ENCODE peak calls at places on chromosomes 2 and 18, in ten cellular contexts. L is neuronal stem cell, C is neural progenitor cell, Y is GM23248, P is mammary epithelial cell, K is colonic mucosa, D is endothelial cell of umbilical vein, R is trophoblast cell, I is fibroblast of lung, W is H9. H is an unnamed sample.

GRCh38 chr2:162697111-162697510 is 141.5 kb downstream of the KCNH7 start:
- DNase-seq in I (no peak), P (no peak), W (no peak), K (no peak), C (no peak), D (no peak), L (no peak), R (no peak), Y (no peak), H (no peak)

GRCh38 chr18:10928971-10929373 is 220.4 kb downstream of the PIEZO2 start:
- DNase-seq in C (no peak), L (no peak), K (no peak), Y (peak; percentile 42), P (no peak), W (no peak), R (no peak), D (no peak), I (peak; percentile 91), H (peak; percentile 36)

GRCh38 chr2:26255735-26256384 is 11.1 kb downstream of the HADHB start:
- DNase-seq in P (no peak), W (no peak), Y (no peak), K (no peak), I (no peak), R (no peak), L (no peak), D (peak; percentile 26), C (no peak), H (no peak)

GRCh38 chr18:58645398-58645797 is 16.5 kb upstream of the ALPK2 start:
- DNase-seq in R (no peak), K (no peak), I (no peak), P (peak; percentile 25), L (no peak), C (no peak), W (no peak), Y (peak; percentile 88), D (no peak), H (peak; percentile 44)

GRCh38 chr2:99066075-99066557 is 75.4 kb upstream of the C2orf15 start:
- DNase-seq in W (no peak), L (peak; percentile 2), R (peak; percentile 32), P (peak; percentile 49), K (no peak), I (peak; percentile 64), Y (peak; percentile 70), D (peak; percentile 67), C (peak; percentile 43), H (peak; percentile 73)

GRCh38 chr2:226130192-226130591 is 669.4 kb downstream of the IRS1 start:
- DNase-seq in R (no peak), C (peak; percentile 36), D (no peak), I (peak; percentile 35), Y (peak; percentile 20), W (no peak), K (no peak), L (no peak), P (no peak), H (no peak)

GRCh38 chr2:69601179-69601612 is 42.3 kb downstream of the AAK1 start:
- DNase-seq in L (no peak), Y (peak; percentile 87), D (peak; percentile 66), K (no peak), R (peak; percentile 83), P (peak; percentile 73), W (no peak), I (peak; percentile 83), C (no peak), H (peak; percentile 73)

GRCh38 chr2:205047273-205047839 is 502.1 kb downstream of the PARD3B start:
- DNase-seq in K (no peak), I (no peak), D (no peak), R (no peak), W (peak; percentile 77), L (peak; percentile 72), C (peak; percentile 89), P (no peak), Y (no peak), H (no peak)

GRCh38 chr2:26216587-26216986 is 27.8 kb downstream of the HADHA start:
- DNase-seq in Y (no peak), R (no peak), W (no peak), L (no peak), C (no peak), D (no peak), P (no peak), I (no peak), K (no peak), H (no peak)

GRCh38 chr18:35949903-35950627 is 22.4 kb upstream of the RMP24 start:
- DNase-seq in W (peak; percentile 71), I (peak; percentile 73), R (peak; percentile 35), C (peak; percentile 90), D (peak; percentile 67), Y (peak; percentile 67), K (peak; percentile 61), L (peak; percentile 77), P (peak; percentile 61), H (peak; percentile 92)

GRCh38 chr2:61834893-61835292 is 19.0 kb downstream of the FAM161A start:
- DNase-seq in P (peak; percentile 53), C (no peak), L (no peak), D (no peak), W (no peak), K (no peak), Y (peak; percentile 52), R (no peak), I (no peak), H (no peak)

GRCh38 chr2:71603851-71604708 is 150.7 kb downstream of the DYSF start:
- DNase-seq in I (no peak), L (no peak), R (no peak), K (no peak), C (no peak), W (peak; percentile 27), Y (no peak), D (no peak), P (no peak), H (no peak)

GRCh38 chr18:68694316-68694715 is 20.6 kb downstream of the TMX3 start:
- DNase-seq in L (no peak), Y (no peak), C (no peak), W (no peak), I (no peak), R (no peak), K (no peak), P (no peak), D (no peak), H (no peak)

GRCh38 chr2:235492850-235493344 is 946 bp upstream of the AGAP1 start:
- DNase-seq in K (no peak), C (peak; percentile 70), P (no peak), L (no peak), Y (peak; percentile 26), I (no peak), R (peak; percentile 90), W (peak; percentile 65), D (no peak), H (no peak)

GRCh38 chr18:3675994-3676393 is 226.0 kb downstream of the TGIF1 start:
- DNase-seq in W (no peak), L (no peak), I (no peak), R (no peak), D (no peak), K (no peak), Y (no peak), C (no peak), P (no peak), H (no peak)

GRCh38 chr2:240601061-240601830 is 14.7 kb downstream of the CAPN10 start:
- DNase-seq in Y (no peak), W (no peak), R (no peak), L (no peak), K (no peak), P (no peak), I (no peak), D (no peak), C (no peak), H (no peak)

GRCh38 chr2:133173224-133173623 is 395.0 kb downstream of the NCKAP5 start:
- DNase-seq in I (no peak), Y (no peak), C (no peak), K (no peak), W (no peak), D (no peak), P (no peak), R (no peak), L (no peak), H (no peak)

GRCh38 chr2:160324161-160324768 is 124.2 kb upstream of the ITGB6 start:
- DNase-seq in I (peak; percentile 77), P (peak; percentile 32), R (peak; percentile 41), C (peak; percentile 49), L (no peak), K (peak; percentile 58), W (no peak), D (peak; percentile 74), Y (peak; percentile 67), H (peak; percentile 72)

GRCh38 chr18:69954719-69955118 is 7.0 kb upstream of the CD226 start:
- DNase-seq in W (no peak), D (no peak), P (no peak), Y (no peak), C (no peak), I (no peak), K (no peak), L (no peak), R (no peak), H (no peak)

GRCh38 chr2:184927040-184927439 is 328.7 kb downstream of the ZNF804A start:
- DNase-seq in Y (no peak), R (no peak), P (no peak), I (no peak), L (no peak), W (no peak), D (no peak), K (no peak), C (no peak), H (no peak)
- H3K9me3 ChIP-seq in Y (peaks cover 4% of the 10 kb centered on the region), R (peaks cover 2% of the 10 kb centered on the region), P (no peaks in the 10 kb centered on the region), I (no peaks in the 10 kb centered on the region), L (peaks cover 3% of the 10 kb centered on the region), W (no peaks in the 10 kb centered on the region), D (peaks cover 2% of the 10 kb centered on the region), K (no peaks in the 10 kb centered on the region), C (no peaks in the 10 kb centered on the region), H (peaks cover 15% of the 10 kb centered on the region)

DNA sequence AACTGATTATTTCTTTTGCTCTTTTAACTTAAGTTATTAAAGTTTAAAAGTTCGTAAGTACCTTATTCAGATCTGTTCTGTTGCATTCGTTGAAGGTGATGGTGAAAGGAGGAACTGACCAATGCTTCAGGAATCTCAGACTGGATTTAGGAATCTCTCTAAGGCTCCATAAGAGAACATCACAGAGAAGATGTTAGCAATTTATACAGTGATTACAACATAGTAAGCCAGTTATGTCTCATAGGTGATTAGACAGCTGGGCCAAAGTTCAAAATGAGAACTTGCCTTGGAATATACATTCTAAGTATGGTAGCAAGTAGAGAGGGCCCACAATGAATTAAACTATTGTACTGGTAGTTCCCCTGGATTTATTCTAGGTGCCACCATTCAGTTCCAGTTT is 3.2 kb downstream of the MARS2 start:
- DNase-seq in K (no peak), Y (peak; percentile 88), C (no peak), I (peak; percentile 40), L (no peak), R (peak; percentile 53), W (no peak), P (peak; percentile 68), D (peak; percentile 16), H (peak; percentile 71)
- H3K9ac ChIP-seq in K (peak overlapping the region; percentile 9), Y (peak overlapping the region; percentile 73), C (no peak overlapping the region), I (no peak overlapping the region), L (no peak overlapping the region), R (no peak overlapping the region), W (no peak overlapping the region), P (no peak overlapping the region), D (no peak overlapping the region), H (peak overlapping the region; percentile 90)

GRCh38 chr2:21820271-21820670 is 696.5 kb downstream of the TDRD15 start:
- DNase-seq in I (peak; percentile 12), P (no peak), K (no peak), R (peak; percentile 48), W (no peak), Y (no peak), D (no peak), L (no peak), C (no peak), H (no peak)
- H3K4me1 ChIP-seq in I (peaks cover 16% of the 10 kb centered on the region), P (no peaks in the 10 kb centered on the region), K (no peaks in the 10 kb centered on the region), R (no peaks in the 10 kb centered on the region), W (peaks cover 5% of the 10 kb centered on the region), Y (no peaks in the 10 kb centered on the region), D (no peaks in the 10 kb centered on the region), L (no peaks in the 10 kb centered on the region), C (peaks cover 20% of the 10 kb centered on the region), H (peaks cover 38% of the 10 kb centered on the region)

GRCh38 chr2:165872101-165872791 is 78.2 kb upstream of the GALNT3 start:
- DNase-seq in C (no peak), Y (no peak), I (no peak), D (no peak), L (no peak), P (no peak), W (no peak), K (no peak), R (no peak), H (no peak)
- H3K9me3 ChIP-seq in C (no peaks in the 10 kb centered on the region), Y (no peaks in the 10 kb centered on the region), I (no peaks in the 10 kb centered on the region), D (no peaks in the 10 kb centered on the region), L (no peaks in the 10 kb centered on the region), P (no peaks in the 10 kb centered on the region), W (no peaks in the 10 kb centered on the region), K (no peaks in the 10 kb centered on the region), R (no peaks in the 10 kb centered on the region), H (no peaks in the 10 kb centered on the region)

H was measured in adipocyte.